ENCODE peak calls at places on chromosomes 5 and 9, in six cellular contexts. K, C, P, W, H and B are unnamed samples.

GRCh38 chr5:137296213-137296702 is 202.9 kb downstream of the SPOCK1 start:
- DNase-seq in K (no peak), C (no peak), P (no peak), W (no peak), H (peak; percentile 32), B (no peak)

GRCh38 chr5:122078116-122078865 is at the start of gene LOX:
- DNase-seq in K (peak; percentile 50), C (peak; percentile 61), P (peak; percentile 46), W (peak; percentile 77), H (peak; percentile 67), B (peak; percentile 95)

GRCh38 chr5:89703799-89704198 is 705.8 kb downstream of the CETN3 start:
- DNase-seq in K (no peak), C (no peak), P (no peak), W (no peak), H (no peak), B (no peak)

GRCh38 chr9:16771352-16771751 is 99.1 kb downstream of the BNC2 start:
- DNase-seq in K (no peak), C (no peak), P (no peak), W (no peak), H (no peak), B (no peak)

GRCh38 chr5:72010395-72010794 is 96.9 kb upstream of the MAP1B start:
- DNase-seq in K (no peak), C (no peak), P (no peak), W (no peak), H (no peak), B (no peak)

GRCh38 chr9:131800366-131800765 is 60.5 kb upstream of the RAPGEF1 start:
- DNase-seq in K (no peak), C (no peak), P (no peak), W (no peak), H (no peak), B (no peak)

GRCh38 chr5:103211858-103212500 is 46.6 kb upstream of the MACIR start:
- DNase-seq in K (no peak), C (no peak), P (no peak), W (no peak), H (no peak), B (no peak)

GRCh38 chr5:62256161-62257017 is 49.6 kb upstream of the KIF2A start:
- DNase-seq in K (no peak), C (no peak), P (no peak), W (no peak), H (no peak), B (no peak)

GRCh38 chr9:92147030-92147853 is 32.0 kb upstream of the SPTLC1 start:
- DNase-seq in K (no peak), C (peak; percentile 41), P (no peak), W (peak; percentile 85), H (no peak), B (peak; percentile 82)

GRCh38 chr5:78610633-78611032 is 37.9 kb downstream of the LHFPL2 start:
- DNase-seq in K (no peak), C (no peak), P (no peak), W (no peak), H (no peak), B (no peak)

GRCh38 chr9:15512889-15513288 is 2.1 kb upstream of the PSIP1 start:
- DNase-seq in K (no peak), C (no peak), P (no peak), W (no peak), H (no peak), B (no peak)

GRCh38 chr9:15510789-15511575 is at the start of gene PSIP1:
- DNase-seq in K (peak; percentile 72), C (peak; percentile 83), P (peak; percentile 72), W (peak; percentile 78), H (peak; percentile 86), B (peak; percentile 81)

GRCh38 chr9:15512204-15512603 is 1.4 kb upstream of the PSIP1 start:
- DNase-seq in K (no peak), C (no peak), P (no peak), W (no peak), H (no peak), B (no peak)

GRCh38 chr9:15509931-15510788 is 610 bp downstream of the PSIP1 start:
- DNase-seq in K (peak; percentile 33), C (peak; percentile 47), P (peak; percentile 39), W (peak; percentile 47), H (peak; percentile 69), B (peak; percentile 67)

DNA sequence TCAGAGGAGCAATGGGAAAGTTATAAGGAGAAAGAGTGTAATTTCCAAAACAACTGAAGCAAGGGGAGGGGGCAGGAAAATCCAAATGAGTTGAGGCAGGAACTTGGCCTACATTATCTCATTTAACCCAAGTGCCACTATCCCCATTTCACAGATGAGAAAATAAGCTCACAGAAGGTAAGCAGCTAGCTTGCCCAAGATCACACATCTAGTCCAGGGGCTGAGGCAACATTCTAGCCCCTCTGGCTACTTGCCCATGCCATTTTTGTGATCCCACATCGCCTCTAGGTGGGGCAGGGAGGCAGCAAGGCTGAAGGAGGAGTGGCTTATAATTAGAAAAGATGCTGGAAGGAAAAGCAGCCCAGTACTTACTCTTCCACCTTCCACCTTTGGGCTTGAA is 2.6 kb upstream of the PSIP1 start:
- DNase-seq in K (no peak), C (no peak), P (no peak), W (no peak), H (peak; percentile 66), B (no peak)
- H3K9me3 ChIP-seq in K (no peaks in the 10 kb centered on the region), C (no peaks in the 10 kb centered on the region), P (no peaks in the 10 kb centered on the region), W (no peaks in the 10 kb centered on the region), H (no peaks in the 10 kb centered on the region), B (no peaks in the 10 kb centered on the region)

GRCh38 chr5:150321211-150321610 is 18.5 kb upstream of the ARSI start:
- DNase-seq in K (no peak), C (no peak), P (no peak), W (no peak), H (no peak), B (no peak)

GRCh38 chr5:150320048-150320555 is 17.4 kb upstream of the ARSI start:
- DNase-seq in K (peak; percentile 30), C (peak; percentile 55), P (no peak), W (peak; percentile 58), H (no peak), B (peak; percentile 95)

GRCh38 chr5:150317048-150318003 is 14.6 kb upstream of the ARSI start:
- DNase-seq in K (no peak), C (no peak), P (no peak), W (peak; percentile 43), H (no peak), B (no peak)

GRCh38 chr5:150319484-150319790 is 16.7 kb upstream of the ARSI start:
- DNase-seq in K (no peak), C (no peak), P (no peak), W (no peak), H (no peak), B (no peak)

GRCh38 chr5:150318613-150319483 is 16.1 kb upstream of the ARSI start:
- DNase-seq in K (no peak), C (no peak), P (no peak), W (no peak), H (no peak), B (no peak)
- TF ChIP-seq CTCF in K (no peak), C (no peak), P (no peak), W (no peak), H (no peak), B (no peak)

DNA sequence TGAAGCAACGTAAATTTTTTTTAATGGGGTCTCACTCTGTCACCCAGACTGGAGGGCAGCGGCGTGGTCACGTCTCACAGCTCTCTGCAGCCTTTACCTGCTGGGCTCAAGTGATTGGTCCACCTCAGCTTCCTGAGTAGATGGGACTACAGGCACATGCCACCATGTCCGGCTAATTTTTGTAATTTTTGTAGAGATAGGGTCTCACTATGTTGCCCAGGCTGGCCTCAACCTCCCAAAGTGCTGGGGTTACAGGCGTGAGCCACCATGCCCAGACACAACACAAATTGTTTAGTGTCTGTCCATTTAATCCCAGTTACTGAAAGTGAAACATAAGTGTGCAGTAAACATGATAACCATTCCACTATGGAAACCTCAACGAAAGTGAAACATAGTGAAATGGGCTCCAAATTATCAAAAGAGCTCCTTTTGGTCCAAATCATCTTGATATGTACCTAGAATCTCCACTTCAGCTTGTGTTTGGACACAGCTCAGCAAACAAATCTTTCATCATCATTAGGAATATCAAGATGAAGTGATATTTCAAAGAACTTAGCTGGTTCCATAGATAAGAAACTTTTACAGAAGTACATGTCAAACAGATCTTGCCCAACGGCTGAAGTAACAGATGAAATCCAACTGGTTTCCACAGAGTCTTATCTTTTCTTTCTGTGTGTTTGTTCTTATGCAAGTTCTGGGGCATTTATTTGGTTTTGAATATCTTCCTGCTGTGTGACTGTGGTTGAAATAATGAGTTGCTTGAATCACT is 41.2 kb upstream of the PLPP1 start:
- DNase-seq in K (no peak), C (no peak), P (no peak), W (no peak), H (peak; percentile 31), B (no peak)
- TF ChIP-seq EP300 in K (no peak), C (no peak), P (no peak), W (no peak), H (no peak), B (no peak)

GRCh38 chr5:153938131-153938842 is 100.4 kb downstream of the FAM114A2 start:
- DNase-seq in K (no peak), C (no peak), P (no peak), W (no peak), H (no peak), B (no peak)
- H3K9me3 ChIP-seq in K (peaks cover 72% of the 10 kb centered on the region), C (peaks cover 29% of the 10 kb centered on the region), P (peaks cover 52% of the 10 kb centered on the region), W (peaks cover 11% of the 10 kb centered on the region), H (peaks cover 29% of the 10 kb centered on the region), B (peaks cover 20% of the 10 kb centered on the region)

GRCh38 chr5:2783223-2783622 is 31.7 kb upstream of the IRX2 start:
- DNase-seq in K (no peak), C (no peak), P (no peak), W (no peak), H (no peak), B (no peak)
- TF ChIP-seq CTCF in K (no peak), C (no peak), P (peak; percentile 7), W (no peak), H (peak; percentile 28), B (no peak)